ENCODE peak calls at places on chromosomes 11 and 22, in nine cellular contexts. N is A549, W is endodermal cell, L is heart left ventricle, E is coronary artery, J is right lobe of liver, O is body of pancreas, U is RWPE2, B is WERI-Rb-1. A is an unnamed sample.

GRCh38 chr11:130431337-130431773 is 2.9 kb upstream of the ADAMTS8 start:
- DNase-seq in E (no peak), U (no peak), B (peak), L (peak), J (peak), W (peak), O (peak), N (peak), A (no peak)

GRCh38 chr22:27850000-27850465 is 48.5 kb upstream of the MN1 start:
- DNase-seq in U (no peak), W (no peak), B (no peak), J (peak), O (no peak), N (no peak), E (no peak), L (no peak), A (no peak)

GRCh38 chr11:68113986-68114385 is 7.2 kb downstream of the CHKA start:
- DNase-seq in U (no peak), B (no peak), W (no peak), J (no peak), O (no peak), E (no peak), N (no peak), L (no peak), A (peak)

GRCh38 chr11:71558996-71559395 is 6.4 kb upstream of the KRTAP5-10 start:
- DNase-seq in L (no peak), O (no peak), B (no peak), N (no peak), W (no peak), U (no peak), J (no peak), E (no peak), A (no peak)

GRCh38 chr22:19759459-19759993 is 1.1 kb upstream of the TBX1 start:
- DNase-seq in U (no peak), W (peak), O (no peak), N (no peak), J (no peak), L (no peak), B (no peak), E (no peak), A (no peak)

GRCh38 chr22:19193879-19194278 is 15.3 kb upstream of the SLC25A1 start:
- DNase-seq in N (no peak), W (no peak), J (no peak), O (no peak), B (no peak), E (no peak), L (no peak), U (no peak), A (no peak)

GRCh38 chr11:44627911-44628729 is 62.7 kb downstream of the CD82 start:
- DNase-seq in O (peak), J (peak), W (peak), E (peak), L (peak), N (no peak), U (no peak), B (peak), A (no peak)

GRCh38 chr11:117284053-117284452 is 7.1 kb upstream of the BACE1-AS start:
- DNase-seq in W (peak), B (peak), N (no peak), O (no peak), J (no peak), L (no peak), E (no peak), U (no peak), A (no peak)

GRCh38 chr11:19813158-19813879 is 100.7 kb downstream of the NAV2 start:
- DNase-seq in J (no peak), O (no peak), U (no peak), E (no peak), L (no peak), W (no peak), B (no peak), N (no peak), A (no peak)

GRCh38 chr22:30305519-30305905 is 16.2 kb upstream of the CASTOR1 start:
- DNase-seq in E (no peak), N (no peak), J (no peak), B (no peak), L (peak), W (no peak), U (no peak), O (peak), A (no peak)

GRCh38 chr11:44066732-44067131 is 662 bp downstream of the ACCS start:
- DNase-seq in E (no peak), B (no peak), W (peak), L (no peak), O (peak), N (peak), U (peak), J (no peak), A (peak)

GRCh38 chr22:27937453-27937852 is 18.4 kb upstream of the PITPNB start:
- DNase-seq in J (no peak), L (no peak), B (no peak), W (no peak), N (no peak), O (no peak), U (no peak), E (no peak), A (no peak)

GRCh38 chr22:27810566-27810965 is 9.0 kb upstream of the MN1 start:
- DNase-seq in O (peak), N (no peak), W (peak), L (no peak), B (no peak), U (no peak), E (peak), J (peak), A (peak)

GRCh38 chr11:46485852-46486443 is 94.4 kb upstream of the CHRM4 start:
- DNase-seq in L (no peak), W (no peak), J (no peak), U (no peak), E (no peak), N (no peak), B (no peak), O (peak), A (no peak)

GRCh38 chr11:18705651-18706281 is 7.2 kb downstream of the TMEM86A start:
- DNase-seq in L (no peak), O (peak), B (peak), E (no peak), J (peak), N (no peak), W (no peak), U (no peak), A (no peak)

GRCh38 chr11:15195454-15196200 is 80.9 kb downstream of the INSC start:
- DNase-seq in U (no peak), E (no peak), N (peak), O (peak), B (no peak), J (peak), W (peak), L (no peak), A (no peak)

GRCh38 chr11:116232364-116232801 is 540.4 kb downstream of the BUD13 start:
- DNase-seq in J (no peak), W (no peak), O (no peak), U (no peak), E (no peak), N (no peak), B (no peak), L (no peak), A (no peak)

GRCh38 chr11:11141019-11141418 is 212.0 kb downstream of the CSNK2A3 start:
- DNase-seq in L (no peak), J (no peak), N (no peak), E (no peak), W (no peak), O (no peak), B (no peak), U (no peak), A (no peak)

GRCh38 chr22:30490399-30490798 is 15.1 kb downstream of the SEC14L4 start:
- DNase-seq in W (peak), O (no peak), E (no peak), J (no peak), U (no peak), L (peak), N (no peak), B (no peak), A (no peak)

GRCh38 chr22:30002861-30003489 is 77.3 kb upstream of the HORMAD2 start:
- DNase-seq in J (no peak), L (no peak), O (no peak), W (no peak), B (no peak), N (no peak), E (no peak), U (no peak), A (no peak)

GRCh38 chr11:88555018-88555828 is 217.7 kb upstream of the CTSC start:
- DNase-seq in L (no peak), W (no peak), E (no peak), O (peak), B (no peak), J (no peak), N (peak), U (no peak), A (peak)

GRCh38 chr11:66371627-66372415 is at the start of gene SLC29A2:
- DNase-seq in N (peak), U (peak), B (peak), J (peak), W (peak), L (peak), O (peak), E (no peak), A (no peak)

GRCh38 chr11:35367491-35367890 is 51.9 kb downstream of the SLC1A2 start:
- DNase-seq in N (no peak), B (no peak), U (no peak), O (no peak), W (no peak), J (no peak), L (no peak), E (no peak), A (peak)

GRCh38 chr11:7204778-7205177 is 46.9 kb upstream of the SYT9 start:
- DNase-seq in O (no peak), N (no peak), J (no peak), E (no peak), U (no peak), W (no peak), L (no peak), B (no peak), A (no peak)

GRCh38 chr22:20106205-20106848 is 9.6 kb upstream of the RANBP1 start:
- DNase-seq in O (no peak), N (no peak), B (peak), U (no peak), W (no peak), J (peak), L (peak), E (no peak), A (no peak)

GRCh38 chr11:19903620-19904069 is 191.0 kb downstream of the NAV2 start:
- DNase-seq in J (peak), L (no peak), N (peak), U (no peak), O (peak), B (peak), E (no peak), W (peak), A (peak)

GRCh38 chr11:111855506-111855905 is 15.9 kb downstream of the ALG9 start:
- DNase-seq in W (no peak), B (no peak), N (no peak), L (no peak), U (no peak), J (no peak), E (no peak), O (no peak), A (no peak)

GRCh38 chr22:45533731-45534130 is 31.0 kb downstream of the FBLN1 start:
- DNase-seq in J (no peak), E (no peak), U (no peak), O (no peak), B (no peak), L (no peak), W (no peak), N (no peak), A (no peak)

GRCh38 chr11:1389103-1389931 is 417 bp upstream of the BRSK2 start:
- DNase-seq in W (peak), O (peak), N (peak), L (peak), U (peak), J (peak), B (peak), E (peak), A (peak)

GRCh38 chr22:31313366-31314147 is 21.3 kb upstream of the PIK3IP1 start:
- DNase-seq in E (no peak), N (peak), O (peak), J (peak), B (peak), L (peak), W (peak), U (no peak), A (peak)

GRCh38 chr22:37144180-37144554 is 5.5 kb downstream of the IL2RB start:
- DNase-seq in E (no peak), J (no peak), L (peak), W (no peak), O (no peak), B (no peak), U (no peak), N (no peak), A (no peak)

GRCh38 chr11:71341596-71341995 is 89.2 kb upstream of the SHANK2 start:
- DNase-seq in L (no peak), J (no peak), U (no peak), W (no peak), B (no peak), E (no peak), O (no peak), N (no peak), A (no peak)

GRCh38 chr22:48574776-48575566 is 1252.7 kb downstream of the BRD1 start:
- DNase-seq in E (no peak), J (no peak), N (peak), W (peak), U (no peak), L (peak), B (peak), O (peak), A (no peak)
- TF ChIP-seq CTCF in E (peak), J (peak), N (peak), W (peak), U (peak), L (peak), B (peak), O (peak), A (no peak)

GRCh38 chr22:21815357-21815756 is 52.1 kb downstream of the MAPK1 start:
- DNase-seq in U (no peak), J (no peak), E (no peak), N (no peak), W (no peak), B (no peak), O (no peak), L (no peak), A (no peak)

GRCh38 chr22:21815958-21816357 is 51.5 kb downstream of the MAPK1 start:
- DNase-seq in J (no peak), B (no peak), N (no peak), W (no peak), O (no peak), E (no peak), U (no peak), L (no peak), A (no peak)

GRCh38 chr22:21818487-21819182 is 48.8 kb downstream of the MAPK1 start:
- DNase-seq in L (no peak), E (no peak), O (no peak), W (peak), B (no peak), U (no peak), N (no peak), J (no peak), A (no peak)

GRCh38 chr22:21816472-21816786 is 51.0 kb downstream of the MAPK1 start:
- DNase-seq in N (no peak), B (no peak), L (no peak), U (no peak), J (no peak), W (no peak), O (no peak), E (no peak), A (no peak)

GRCh38 chr22:21816787-21817496 is 50.5 kb downstream of the MAPK1 start:
- DNase-seq in W (no peak), B (no peak), L (no peak), J (no peak), E (no peak), N (peak), U (no peak), O (peak), A (peak)
- H3K4me3 ChIP-seq in W (no peak), B (no peak), L (no peak), J (no peak), E (peak), N (no peak), U (no peak), O (no peak), A (no peak)

GRCh38 chr11:78740175-78741161 is 165.8 kb upstream of the NARS2 start:
- DNase-seq in J (no peak), W (no peak), E (no peak), N (no peak), O (no peak), U (no peak), L (no peak), B (no peak), A (no peak)
- H3K27ac ChIP-seq in J (no peak), W (no peak), E (no peak), N (no peak), O (no peak), U (no peak), L (no peak), B (no peak), A (no peak)

DNA sequence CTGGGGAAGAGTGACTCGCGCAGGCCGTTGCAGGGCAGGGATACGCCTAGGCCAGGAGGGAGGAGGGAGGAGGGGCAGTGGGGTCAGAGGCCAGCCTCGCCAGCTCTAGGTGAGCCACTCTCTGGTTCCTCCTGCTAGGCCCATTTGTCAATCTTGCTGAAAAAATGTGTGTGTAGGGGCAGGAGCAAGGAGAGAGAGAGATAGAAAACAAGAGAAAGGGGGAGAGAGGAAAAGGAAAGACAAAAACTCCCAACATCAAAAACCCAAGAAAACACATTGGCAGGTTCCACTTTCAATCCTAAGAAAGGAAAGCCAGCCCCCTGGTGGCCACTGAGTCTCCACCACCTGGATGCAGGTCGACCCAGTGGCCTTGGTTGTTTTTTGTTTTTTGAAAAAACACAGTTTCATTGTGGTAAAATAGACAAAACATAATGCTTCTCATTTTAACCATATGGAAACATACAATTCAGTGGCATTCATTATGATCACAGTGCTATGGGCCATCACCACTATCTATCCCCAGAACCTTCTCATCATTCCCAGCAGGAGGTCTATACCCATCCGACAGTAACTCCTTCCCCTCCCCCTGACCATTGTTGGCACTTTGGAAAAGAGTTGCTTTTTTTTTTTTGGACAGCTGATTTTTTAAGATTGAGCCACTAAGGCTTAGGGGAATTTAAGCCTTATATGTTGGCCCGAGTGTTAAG is 10.9 kb downstream of the OMP start:
- DNase-seq in J (no peak), L (peak), N (peak), B (peak), W (peak), E (no peak), U (no peak), O (peak), A (no peak)
- TF ChIP-seq CTCF in J (peak), L (peak), N (peak), B (peak), W (peak), E (no peak), U (peak), O (peak), A (peak)

A was measured in AG04450.